ENCODE peak calls at places on chromosomes 2 and 18, in five cellular contexts. G, X, I, D and P are unnamed samples.

GRCh38 chr2:38446418-38446817 is 69.3 kb upstream of the ATL2 start:
- DNase-seq in D (no peak), G (no peak), I (no peak), X (no peak), P (no peak)

GRCh38 chr2:201483337-201483736 is 31.8 kb downstream of the STRADB start:
- DNase-seq in X (no peak), I (no peak), D (no peak), G (no peak), P (peak)

GRCh38 chr2:105141099-105141614 is 100.4 kb upstream of the GPR45 start:
- DNase-seq in I (no peak), G (no peak), D (no peak), X (no peak), P (no peak)

GRCh38 chr2:145593991-145594702 is 1074.2 kb upstream of the ZEB2 start:
- DNase-seq in G (no peak), X (peak), I (no peak), D (no peak), P (no peak)

GRCh38 chr2:70123051-70123828 is 36.0 kb downstream of the PCBP1 start:
- DNase-seq in D (no peak), X (no peak), G (no peak), I (no peak), P (peak)

GRCh38 chr18:2572144-2572682 is 856 bp downstream of the NDC80 start:
- DNase-seq in I (no peak), G (no peak), D (no peak), X (no peak), P (no peak)

GRCh38 chr18:9753863-9754262 is 45.8 kb downstream of the RAB31 start:
- DNase-seq in D (no peak), G (no peak), I (no peak), X (no peak), P (no peak)

GRCh38 chr2:2825516-2826208 is 494.6 kb upstream of the MYT1L start:
- DNase-seq in I (no peak), G (no peak), X (no peak), D (no peak), P (no peak)

GRCh38 chr2:80073134-80073561 is 231.4 kb downstream of the LRRTM1 start:
- DNase-seq in I (peak), X (peak), G (peak), D (peak), P (peak)

GRCh38 chr2:190947711-190948251 is 66.2 kb downstream of the STAT1 start:
- DNase-seq in X (peak), G (no peak), I (peak), D (no peak), P (peak)

GRCh38 chr2:41413813-41414485 is 633.9 kb upstream of the PKDCC start:
- DNase-seq in I (no peak), G (no peak), X (no peak), D (no peak), P (no peak)

GRCh38 chr18:32542221-32542798 is 71.6 kb upstream of the GAREM1 start:
- DNase-seq in I (no peak), G (no peak), X (no peak), D (no peak), P (no peak)

GRCh38 chr2:202278944-202279343 is 13.4 kb downstream of the NOP58 start:
- DNase-seq in G (peak), X (peak), D (peak), I (peak), P (peak)

GRCh38 chr2:182447843-182448242 is 21.0 kb upstream of the PDE1A start:
- DNase-seq in I (no peak), G (no peak), X (no peak), D (no peak), P (no peak)

GRCh38 chr2:241773511-241774418 is 2.9 kb upstream of the GAL3ST2 start:
- DNase-seq in X (no peak), I (no peak), D (no peak), G (no peak), P (no peak)

GRCh38 chr2:28350791-28351285 is 41.8 kb upstream of the FOSL2 start:
- DNase-seq in D (no peak), G (no peak), I (no peak), X (no peak), P (no peak)

GRCh38 chr2:165958313-165958712 is 4.7 kb upstream of the TTC21B start:
- DNase-seq in G (no peak), X (no peak), I (no peak), D (no peak), P (no peak)

GRCh38 chr2:240989451-240990265 is 8.8 kb upstream of the SNED1 start:
- DNase-seq in D (no peak), X (no peak), G (no peak), I (peak), P (no peak)

GRCh38 chr2:72919414-72920316 is 2.3 kb downstream of the EMX1 start:
- DNase-seq in G (no peak), X (no peak), D (no peak), I (no peak), P (no peak)

GRCh38 chr2:240353944-240354343 is 81.5 kb upstream of the GPC1 start:
- DNase-seq in D (no peak), X (no peak), G (no peak), I (no peak), P (no peak)

GRCh38 chr18:26574958-26575864 is 26.9 kb upstream of the KCTD1 start:
- DNase-seq in G (no peak), I (no peak), D (peak), X (peak), P (peak)

GRCh38 chr18:75697493-75697892 is 270.0 kb upstream of the SMIM21 start:
- DNase-seq in G (no peak), X (no peak), I (no peak), D (no peak), P (no peak)

GRCh38 chr2:231931481-231931915 is 5.3 kb upstream of the NPPC start:
- DNase-seq in D (no peak), I (no peak), X (no peak), G (no peak), P (no peak)

GRCh38 chr2:242060212-242060835 is 190.8 kb downstream of the RTP5 start:
- DNase-seq in G (no peak), I (no peak), X (peak), D (no peak), P (no peak)

GRCh38 chr18:13237641-13238040 is 19.1 kb downstream of the LDLRAD4 start:
- DNase-seq in I (no peak), G (no peak), D (no peak), X (no peak), P (no peak)

GRCh38 chr2:222433381-222434173 is 9.2 kb downstream of the SGPP2 start:
- DNase-seq in D (no peak), X (no peak), I (no peak), G (no peak), P (no peak)

GRCh38 chr18:22667616-22668422 is 250.1 kb upstream of the CTAGE1 start:
- DNase-seq in I (no peak), X (peak), D (no peak), G (no peak), P (no peak)

GRCh38 chr2:239588451-239589269 is 187.8 kb upstream of the HDAC4 start:
- DNase-seq in X (no peak), I (no peak), G (no peak), D (no peak), P (no peak)

GRCh38 chr2:239386001-239386670 is 14.7 kb downstream of the HDAC4 start:
- DNase-seq in I (no peak), G (no peak), D (no peak), X (no peak), P (no peak)